ENCODE peak calls at places on chromosomes 12 and 14, in five cellular contexts. O, Y, S, I and H are unnamed samples.

GRCh38 chr14:68815288-68816182 is 22.7 kb upstream of the ZFP36L1 start:
- DNase-seq in O (no peak), Y (no peak), S (no peak), I (no peak), H (no peak)

GRCh38 chr12:116406529-116406928 is 129.0 kb upstream of the MED13L start:
- DNase-seq in O (peak; percentile 83), Y (peak; percentile 78), S (no peak), I (peak; percentile 55), H (no peak)

GRCh38 chr12:47080725-47081502 is 1.2 kb upstream of the AMIGO2 start:
- DNase-seq in O (no peak), Y (peak; percentile 78), S (no peak), I (peak; percentile 50), H (no peak)

GRCh38 chr12:32947203-32947795 is 50.7 kb upstream of the PKP2 start:
- DNase-seq in O (peak; percentile 3), Y (peak; percentile 34), S (no peak), I (no peak), H (peak; percentile 1)

GRCh38 chr14:64673748-64674147 is 30.5 kb upstream of the PLEKHG3 start:
- DNase-seq in O (no peak), Y (peak; percentile 98), S (no peak), I (no peak), H (no peak)

GRCh38 chr14:96125536-96125935 is 79.1 kb upstream of the BDKRB2 start:
- DNase-seq in O (no peak), Y (no peak), S (no peak), I (no peak), H (no peak)

GRCh38 chr14:31189346-31190219 is 18.0 kb downstream of the HECTD1 start:
- DNase-seq in O (no peak), Y (no peak), S (no peak), I (no peak), H (no peak)

GRCh38 chr12:124273630-124274029 is 21.3 kb upstream of the RFLNA start:
- DNase-seq in O (peak; percentile 79), Y (peak; percentile 77), S (no peak), I (peak; percentile 31), H (no peak)

GRCh38 chr12:87094356-87094755 is 838.2 kb upstream of the MGAT4C start:
- DNase-seq in O (no peak), Y (no peak), S (no peak), I (peak; percentile 6), H (no peak)

GRCh38 chr12:89817501-89818226 is 109.0 kb upstream of the ATP2B1 start:
- DNase-seq in O (no peak), Y (no peak), S (no peak), I (peak; percentile 25), H (no peak)

GRCh38 chr14:96121660-96122395 is 82.7 kb downstream of the C14orf132 start:
- DNase-seq in O (no peak), Y (peak; percentile 17), S (peak; percentile 81), I (peak; percentile 94), H (no peak)

GRCh38 chr14:95524706-95525512 is 8.5 kb upstream of the SYNE3 start:
- DNase-seq in O (peak; percentile 41), Y (peak; percentile 80), S (no peak), I (peak; percentile 71), H (no peak)

GRCh38 chr14:105166571-105167302 is 1.8 kb downstream of the JAG2 start:
- DNase-seq in O (no peak), Y (peak; percentile 50), S (no peak), I (no peak), H (no peak)

GRCh38 chr14:105168496-105168978 is at the start of gene JAG2:
- DNase-seq in O (no peak), Y (peak; percentile 68), S (no peak), I (no peak), H (no peak)

GRCh38 chr14:105168979-105169507 is 467 bp upstream of the JAG2 start:
- DNase-seq in O (no peak), Y (peak; percentile 29), S (no peak), I (no peak), H (no peak)

GRCh38 chr14:105168093-105168420 is 519 bp downstream of the JAG2 start:
- DNase-seq in O (no peak), Y (no peak), S (no peak), I (no peak), H (no peak)

DNA sequence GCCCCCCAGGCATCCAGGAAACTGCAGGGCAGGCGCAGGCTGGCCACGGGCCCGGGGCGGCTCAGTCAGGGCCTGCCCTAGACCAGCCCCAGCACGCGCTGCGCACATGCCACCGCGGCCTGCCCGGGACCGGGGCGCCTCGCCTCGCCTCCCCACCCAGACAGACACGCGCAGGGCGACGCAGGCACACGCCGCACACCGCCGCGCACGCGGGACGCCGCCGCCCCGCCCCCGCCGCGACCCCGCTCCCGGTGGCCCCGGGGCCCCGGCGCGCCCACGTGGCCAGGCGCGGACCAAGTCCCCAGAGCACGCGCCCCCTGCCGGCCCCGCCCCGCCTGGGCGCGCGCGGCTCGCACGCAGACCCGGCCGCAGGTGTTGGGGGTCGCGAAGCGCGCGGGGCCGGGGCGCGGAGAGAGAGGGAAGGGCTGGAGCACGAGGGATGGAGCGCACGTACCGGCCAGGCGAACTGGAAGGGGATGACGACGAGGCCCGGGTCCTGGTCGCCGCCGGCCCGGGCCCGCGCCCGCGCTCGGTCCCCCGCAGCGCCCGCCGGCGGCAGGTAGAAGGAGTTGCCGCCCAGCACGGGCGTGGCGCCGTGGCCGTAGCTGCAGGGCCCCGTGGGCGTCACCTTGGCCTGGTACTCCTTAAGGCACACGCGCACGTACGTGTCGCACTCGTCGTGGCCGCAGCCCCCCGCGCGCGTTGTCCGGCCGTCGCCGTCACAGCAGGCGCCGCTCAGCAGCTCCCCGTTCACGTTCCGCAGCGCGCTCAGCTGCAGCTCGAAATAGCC is 1.1 kb downstream of the JAG2 start:
- DNase-seq in O (no peak), Y (peak; percentile 76), S (no peak), I (no peak), H (no peak)
- TF ChIP-seq CTCF in O (no peak), Y (no peak), S (no peak), I (no peak), H (no peak)

DNA sequence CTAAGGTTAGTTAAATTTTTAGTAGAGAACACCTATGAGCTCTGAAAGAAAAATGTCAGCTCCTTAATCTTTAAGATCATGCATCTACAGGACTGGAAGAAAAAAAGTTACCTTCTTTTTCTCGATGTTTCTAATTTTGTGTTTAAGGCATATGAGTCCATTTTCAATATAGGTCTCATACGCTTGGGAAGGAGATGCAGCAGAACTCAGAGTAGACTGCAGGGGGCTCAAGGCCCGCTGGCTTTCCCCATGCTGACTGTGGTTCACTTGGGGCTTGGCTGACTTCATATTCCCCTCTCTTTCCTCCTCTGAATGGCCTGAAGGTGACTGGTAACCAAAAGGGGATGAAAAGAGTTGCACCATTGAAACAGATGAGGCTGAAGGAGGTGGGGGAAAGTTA is 1.5 kb downstream of the CAPRIN2 start:
- DNase-seq in O (no peak), Y (peak; percentile 13), S (no peak), I (peak; percentile 39), H (peak; percentile 36)
- H3K4me3 ChIP-seq in O (peak overlapping the region; percentile 64), Y (peak overlapping the region; percentile 94), S (peak overlapping the region; percentile 84), I (peak overlapping the region; percentile 86), H (peak overlapping the region; percentile 79)

GRCh38 chr14:71225108-71225507 is 317.8 kb downstream of the PCNX1 start:
- DNase-seq in O (no peak), Y (no peak), S (no peak), I (peak; percentile 37), H (no peak)

GRCh38 chr14:71220462-71220861 is 313.2 kb downstream of the PCNX1 start:
- DNase-seq in O (no peak), Y (no peak), S (no peak), I (no peak), H (no peak)

DNA sequence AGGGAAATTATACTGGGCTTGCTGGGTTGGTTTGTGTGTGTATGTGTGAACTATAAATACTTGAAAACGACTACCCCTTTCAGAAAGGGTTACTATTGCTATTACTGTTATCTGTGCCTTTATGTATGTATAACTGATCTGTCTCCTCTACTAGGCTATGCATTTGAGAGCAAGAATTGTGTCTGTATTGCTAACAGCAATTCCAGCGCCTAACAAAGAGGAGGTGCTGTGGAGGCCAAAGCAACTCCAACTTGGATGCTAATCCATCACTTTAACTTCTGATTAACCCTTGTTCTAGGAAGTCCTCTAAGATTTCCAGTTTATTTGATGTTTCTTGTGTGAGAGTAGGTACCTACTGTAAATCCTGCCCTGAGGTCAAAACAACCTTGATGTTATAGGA is 313.9 kb downstream of the PCNX1 start:
- DNase-seq in O (no peak), Y (no peak), S (no peak), I (no peak), H (no peak)
- TF ChIP-seq CTCF in O (peak; percentile 20), Y (no peak), S (no peak), I (no peak), H (no peak)

DNA sequence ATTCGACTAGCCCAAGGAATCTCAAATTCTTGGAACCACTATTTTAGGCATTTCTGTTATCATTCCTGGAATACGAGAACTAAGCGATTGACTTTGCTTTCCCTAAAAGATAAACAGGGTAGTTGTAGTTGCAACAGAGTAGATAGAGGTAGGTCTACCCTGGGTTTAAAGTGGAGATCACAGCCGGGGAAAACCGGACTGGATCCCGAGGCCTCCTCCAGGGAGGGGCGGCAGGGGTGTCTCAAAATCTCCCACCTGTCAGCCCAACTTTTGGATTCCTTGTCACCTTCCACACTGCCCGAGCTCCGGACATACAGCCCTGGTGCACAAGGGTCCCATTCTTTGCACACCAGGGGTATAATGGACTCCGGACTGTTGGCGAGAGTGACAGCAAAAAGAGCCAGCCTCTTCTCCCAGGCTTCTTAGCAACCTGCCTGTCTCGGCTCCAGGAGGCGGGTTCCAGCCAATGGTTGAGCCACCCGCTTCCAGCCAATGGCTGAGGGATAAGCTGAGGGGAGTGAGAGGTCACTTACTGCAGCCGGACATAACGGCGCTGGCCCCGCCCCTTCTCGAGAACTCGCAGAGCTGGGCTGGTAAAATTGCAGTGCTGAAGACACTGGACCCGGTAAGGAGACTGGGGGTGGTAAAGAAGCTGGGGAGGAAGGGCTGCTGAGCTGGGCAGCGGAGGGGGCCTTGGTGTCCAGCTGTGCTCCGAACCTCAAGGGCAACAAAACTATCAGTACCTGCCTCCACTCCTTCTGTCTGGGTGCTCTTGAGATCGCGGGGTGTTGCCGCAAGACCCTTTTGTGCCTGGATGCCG is at the start of gene SUOX:
- DNase-seq in O (peak; percentile 93), Y (peak; percentile 96), S (peak; percentile 94), I (peak; percentile 96), H (peak; percentile 92)
- H3K4me3 ChIP-seq in O (peak within 1 kb of the TSS; percentile 76), Y (peak within 1 kb of the TSS; percentile 82), S (peak within 1 kb of the TSS; percentile 97), I (peak within 1 kb of the TSS; percentile 68), H (peak within 1 kb of the TSS; percentile 58)

DNA sequence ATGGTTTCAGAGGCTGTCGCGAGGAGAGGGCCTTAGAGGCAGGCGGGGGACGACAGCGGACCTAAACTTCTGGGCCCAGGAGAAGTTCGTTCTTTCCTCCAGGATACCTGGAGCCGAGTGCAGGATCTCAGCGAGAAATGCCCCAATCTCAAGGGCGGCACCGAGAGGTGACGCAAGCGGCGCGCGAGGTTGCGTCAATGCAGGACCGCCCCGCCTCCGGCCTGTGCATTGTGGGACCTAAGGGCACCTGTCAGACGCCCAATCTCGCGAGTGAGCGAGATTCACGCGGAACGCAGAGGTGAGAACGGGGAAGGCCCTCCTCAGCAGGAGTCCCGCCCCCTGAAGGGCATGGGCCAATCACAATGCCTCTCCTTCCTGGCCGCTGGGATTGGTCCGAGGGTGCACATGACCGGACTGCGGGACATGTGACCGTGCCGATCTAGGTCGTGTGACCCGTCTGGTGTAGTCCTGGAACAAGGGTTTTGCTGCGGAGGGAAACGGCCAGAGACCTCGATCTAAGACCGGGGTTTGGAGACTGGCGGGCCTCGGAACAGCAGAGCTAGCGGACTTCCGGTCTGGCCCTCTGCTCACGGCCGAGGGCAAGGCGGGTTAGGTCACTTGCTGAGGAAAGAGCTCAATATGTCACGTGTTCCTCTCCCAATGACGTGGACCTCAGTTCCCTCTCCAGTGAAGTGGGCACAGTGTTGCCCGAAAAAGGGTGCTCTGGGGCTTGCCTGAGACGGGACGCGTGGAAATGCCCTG is 16.3 kb upstream of the DYNC1H1 start:
- DNase-seq in O (peak; percentile 100), Y (peak; percentile 100), S (peak; percentile 100), I (peak; percentile 100), H (peak; percentile 100)
- TF ChIP-seq CTCF in O (no peak), Y (no peak), S (no peak), I (no peak), H (no peak)